ENCODE peak calls at places on chromosomes 12 and 14, in nine cellular contexts. A is tibial artery; W is Panc1; D is heart left ventricle; E is effector memory CD4-positive, alpha-beta T cell; G is coronary artery; C is Peyer's patch; I is upper lobe of right lung; X is tibial nerve. S is an unnamed sample.

GRCh38 chr12:10719482-10719881 is 3.6 kb downstream of the YBX3 start:
- DNase-seq in C (no peak), E (no peak), W (no peak), A (no peak), G (no peak), D (no peak), I (no peak), X (no peak), S (no peak)

GRCh38 chr14:76080471-76080870 is 71.3 kb upstream of the GPATCH2L start:
- DNase-seq in C (no peak), E (no peak), W (no peak), D (no peak), A (no peak), X (no peak), G (no peak), I (no peak), S (no peak)

GRCh38 chr12:31603546-31604009 is 12.6 kb upstream of the DENND5B start:
- DNase-seq in I (no peak), D (no peak), C (no peak), A (no peak), E (no peak), G (no peak), W (no peak), X (no peak), S (no peak)

GRCh38 chr14:22792158-22792557 is 23.1 kb downstream of the SLC7A7 start:
- DNase-seq in D (no peak), E (no peak), G (no peak), I (no peak), C (no peak), W (no peak), X (no peak), A (no peak), S (no peak)

GRCh38 chr12:11697670-11698387 is 48.4 kb downstream of the ETV6 start:
- DNase-seq in X (no peak), G (no peak), A (no peak), E (no peak), W (no peak), I (no peak), D (no peak), C (no peak), S (no peak)

GRCh38 chr12:24991209-24992049 is 42.5 kb upstream of the BCAT1 start:
- DNase-seq in E (no peak), W (peak; percentile 71), D (no peak), G (no peak), X (no peak), C (no peak), A (no peak), I (no peak), S (peak; percentile 9)

GRCh38 chr12:124379938-124380754 is 85.3 kb downstream of the RFLNA start:
- DNase-seq in I (peak; percentile 73), E (no peak), A (peak; percentile 97), C (peak; percentile 59), W (no peak), G (peak; percentile 98), X (peak; percentile 59), D (peak; percentile 78), S (peak; percentile 14)

GRCh38 chr14:77039285-77040058 is 11.0 kb upstream of the IRF2BPL start:
- DNase-seq in X (peak; percentile 38), G (no peak), E (no peak), W (no peak), I (no peak), D (no peak), C (no peak), A (no peak), S (no peak)

GRCh38 chr14:35949933-35950332 is 123.8 kb downstream of the BRMS1L start:
- DNase-seq in I (no peak), G (no peak), A (no peak), D (no peak), X (no peak), W (no peak), C (no peak), E (no peak), S (no peak)

GRCh38 chr14:92959189-92959531 is 36.2 kb downstream of the CHGA start:
- DNase-seq in G (no peak), A (no peak), X (no peak), D (no peak), C (no peak), W (no peak), I (no peak), E (no peak), S (no peak)

GRCh38 chr12:56450241-56450640 is 1.0 kb upstream of the TIMELESS start:
- DNase-seq in I (no peak), A (no peak), G (no peak), W (no peak), D (no peak), X (no peak), C (no peak), E (no peak), S (no peak)

GRCh38 chr14:72736348-72736747 is 157.6 kb downstream of the DPF3 start:
- DNase-seq in X (no peak), G (peak; percentile 38), D (no peak), A (peak; percentile 6), E (no peak), W (no peak), C (no peak), I (no peak), S (no peak)

GRCh38 chr14:50230601-50231474 is 540 bp downstream of the SOS2 start:
- DNase-seq in W (peak; percentile 43), I (peak; percentile 82), E (peak; percentile 7), G (peak; percentile 78), C (peak; percentile 78), A (peak; percentile 77), X (peak; percentile 61), D (peak; percentile 68), S (peak; percentile 5)

GRCh38 chr14:72916174-72916573 is 10.1 kb upstream of the DCAF4 start:
- DNase-seq in W (no peak), G (no peak), E (no peak), A (no peak), D (no peak), C (no peak), X (no peak), I (no peak), S (no peak)

GRCh38 chr12:114697741-114698565 is 14.0 kb upstream of the TBX3 start:
- DNase-seq in D (no peak), I (no peak), G (no peak), X (no peak), C (no peak), E (no peak), W (no peak), A (no peak), S (no peak)

GRCh38 chr14:31286456-31287293 is 79.1 kb upstream of the HECTD1 start:
- DNase-seq in D (no peak), E (no peak), W (no peak), I (no peak), A (no peak), C (no peak), G (no peak), X (no peak), S (no peak)

GRCh38 chr12:100656806-100657205 is 83.3 kb downstream of the GAS2L3 start:
- DNase-seq in A (no peak), W (no peak), I (no peak), G (no peak), E (no peak), X (no peak), C (no peak), D (no peak), S (no peak)
- H3K27ac ChIP-seq in A (no peak overlapping the region), W (no peak overlapping the region), I (no peak overlapping the region), G (no peak overlapping the region), E (no peak overlapping the region), X (no peak overlapping the region), C (no peak overlapping the region), D (no peak overlapping the region), S (no peak overlapping the region)

GRCh38 chr14:71235865-71236264 is 328.6 kb downstream of the PCNX1 start:
- DNase-seq in C (no peak), E (no peak), D (peak; percentile 54), G (no peak), W (no peak), A (peak; percentile 82), I (no peak), X (peak; percentile 37), S (no peak)

GRCh38 chr14:71238835-71239234 is 331.6 kb downstream of the PCNX1 start:
- DNase-seq in D (no peak), C (no peak), X (no peak), A (no peak), E (no peak), W (no peak), G (no peak), I (no peak), S (no peak)

GRCh38 chr14:71237556-71237955 is 330.3 kb downstream of the PCNX1 start:
- DNase-seq in E (no peak), W (no peak), X (no peak), C (no peak), G (no peak), I (no peak), A (no peak), D (no peak), S (no peak)

GRCh38 chr14:71240154-71240553 is 332.9 kb downstream of the PCNX1 start:
- DNase-seq in X (no peak), W (no peak), I (no peak), A (no peak), E (no peak), C (no peak), G (no peak), D (no peak), S (no peak)

DNA sequence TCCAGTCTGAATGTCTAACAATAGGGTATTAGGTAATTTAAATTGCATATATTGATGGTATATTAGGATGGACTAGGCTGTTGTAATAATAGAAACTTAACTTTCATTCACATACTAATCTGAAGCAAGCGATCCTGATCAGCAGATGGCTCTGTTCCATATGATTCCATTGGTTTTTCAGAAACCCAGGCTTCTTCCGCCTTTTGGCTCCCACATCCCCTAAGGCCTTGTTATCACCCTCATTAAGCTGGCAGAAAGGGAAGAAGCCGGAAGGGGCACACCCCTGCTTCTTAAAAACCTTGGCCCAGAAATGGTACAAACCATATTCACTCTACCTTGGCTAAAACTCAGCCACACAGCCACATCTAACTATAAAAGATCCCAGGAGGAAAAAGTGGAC is 329.2 kb downstream of the PCNX1 start:
- DNase-seq in G (no peak), A (no peak), W (no peak), X (no peak), C (no peak), E (no peak), D (no peak), I (no peak), S (no peak)
- H3K27ac ChIP-seq in G (peak overlapping the region; percentile 34), A (peak overlapping the region; percentile 44), W (no peak overlapping the region), X (peak overlapping the region; percentile 47), C (no peak overlapping the region), E (no peak overlapping the region), D (no peak overlapping the region), I (no peak overlapping the region), S (no peak overlapping the region)

DNA sequence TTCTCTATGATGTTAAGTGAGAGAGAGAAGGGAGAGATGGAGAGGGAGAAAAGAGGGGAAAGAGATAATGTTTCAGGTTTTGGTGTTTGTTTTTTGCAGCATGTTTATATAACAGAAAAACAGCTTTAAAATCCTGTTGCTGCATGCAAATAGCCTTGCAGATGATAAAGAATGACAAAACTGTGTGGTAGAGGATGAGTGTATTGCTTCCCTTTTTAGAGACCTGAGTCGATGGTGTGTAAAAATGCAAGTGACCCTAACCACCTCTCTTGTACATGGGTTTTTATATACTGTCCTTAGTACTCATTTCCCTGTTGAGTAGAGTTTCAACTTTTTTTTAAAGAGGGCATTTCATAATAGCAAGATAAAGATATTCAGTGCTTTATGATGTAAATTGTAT is 249.1 kb downstream of the AKAP6 start:
- DNase-seq in I (no peak), W (no peak), D (no peak), E (no peak), C (no peak), G (no peak), X (no peak), A (no peak), S (no peak)
- H3K27ac ChIP-seq in I (no peak overlapping the region), W (no peak overlapping the region), D (no peak overlapping the region), E (no peak overlapping the region), C (no peak overlapping the region), G (no peak overlapping the region), X (no peak overlapping the region), A (no peak overlapping the region), S (no peak overlapping the region)

GRCh38 chr12:96208801-96209534 is 14.8 kb downstream of the ELK3 start:
- DNase-seq in W (no peak), G (peak; percentile 71), I (no peak), A (no peak), C (no peak), X (no peak), E (no peak), D (no peak), S (no peak)
- H3K27ac ChIP-seq in W (no peak overlapping the region), G (peak overlapping the region; percentile 38), I (peak overlapping the region; percentile 59), A (no peak overlapping the region), C (no peak overlapping the region), X (no peak overlapping the region), E (peak overlapping the region; percentile 47), D (no peak overlapping the region), S (no peak overlapping the region)

S was measured in caudate nucleus.